ENCODE peak calls at places on chromosomes 5 and 9, in nine cellular contexts. One of them, this sample, is unnamed.

GRCh38 chr5:24621809-24622208 is 23.0 kb downstream of the CDH10 start:
- DNase-seq in choroid plexus epithelial cell: peak
- DNase-seq in stomach: no peak
- DNase-seq in AG04449: no peak
- DNase-seq in heart right ventricle: peak
- DNase-seq in right atrium auricular region: peak
- DNase-seq in IMR-90: no peak
- DNase-seq in cardiac muscle cell: peak
- DNase-seq in ovary: no peak
- DNase-seq in this sample: peak

GRCh38 chr5:61330341-61330878 is 1.6 kb upstream of the ZSWIM6 start:
- DNase-seq in choroid plexus epithelial cell: peak
- DNase-seq in stomach: no peak
- DNase-seq in AG04449: no peak
- DNase-seq in heart right ventricle: peak
- DNase-seq in right atrium auricular region: no peak
- DNase-seq in IMR-90: peak
- DNase-seq in cardiac muscle cell: peak
- DNase-seq in ovary: peak
- DNase-seq in this sample: peak

GRCh38 chr5:95390812-95391492 is at the start of gene FAM81B:
- DNase-seq in choroid plexus epithelial cell: no peak
- DNase-seq in stomach: no peak
- DNase-seq in AG04449: no peak
- DNase-seq in heart right ventricle: peak
- DNase-seq in right atrium auricular region: no peak
- DNase-seq in IMR-90: peak
- DNase-seq in cardiac muscle cell: no peak
- DNase-seq in ovary: no peak
- DNase-seq in this sample: no peak

GRCh38 chr5:468401-468800 is 25.4 kb downstream of the EXOC3 start:
- DNase-seq in choroid plexus epithelial cell: no peak
- DNase-seq in stomach: no peak
- DNase-seq in AG04449: no peak
- DNase-seq in heart right ventricle: no peak
- DNase-seq in right atrium auricular region: no peak
- DNase-seq in IMR-90: no peak
- DNase-seq in cardiac muscle cell: no peak
- DNase-seq in ovary: peak
- DNase-seq in this sample: no peak

GRCh38 chr5:1330847-1331831 is 13.8 kb downstream of the CLPTM1L start:
- DNase-seq in choroid plexus epithelial cell: no peak
- DNase-seq in stomach: no peak
- DNase-seq in AG04449: no peak
- DNase-seq in heart right ventricle: no peak
- DNase-seq in right atrium auricular region: no peak
- DNase-seq in IMR-90: no peak
- DNase-seq in cardiac muscle cell: no peak
- DNase-seq in ovary: no peak
- DNase-seq in this sample: no peak

GRCh38 chr9:105760053-105760452 is 65.7 kb downstream of the TMEM38B start:
- DNase-seq in choroid plexus epithelial cell: peak
- DNase-seq in stomach: no peak
- DNase-seq in AG04449: no peak
- DNase-seq in heart right ventricle: no peak
- DNase-seq in right atrium auricular region: no peak
- DNase-seq in IMR-90: peak
- DNase-seq in cardiac muscle cell: peak
- DNase-seq in ovary: no peak
- DNase-seq in this sample: no peak

GRCh38 chr9:83280790-83281189 is 217.8 kb upstream of the RASEF start:
- DNase-seq in choroid plexus epithelial cell: no peak
- DNase-seq in stomach: no peak
- DNase-seq in AG04449: no peak
- DNase-seq in heart right ventricle: no peak
- DNase-seq in right atrium auricular region: no peak
- DNase-seq in IMR-90: no peak
- DNase-seq in cardiac muscle cell: no peak
- DNase-seq in ovary: no peak
- DNase-seq in this sample: no peak

GRCh38 chr9:112179816-112180215 is 4.7 kb upstream of the SUSD1 start:
- DNase-seq in choroid plexus epithelial cell: no peak
- DNase-seq in stomach: no peak
- DNase-seq in AG04449: no peak
- DNase-seq in heart right ventricle: no peak
- DNase-seq in right atrium auricular region: no peak
- DNase-seq in IMR-90: no peak
- DNase-seq in cardiac muscle cell: no peak
- DNase-seq in ovary: no peak
- DNase-seq in this sample: no peak

DNA sequence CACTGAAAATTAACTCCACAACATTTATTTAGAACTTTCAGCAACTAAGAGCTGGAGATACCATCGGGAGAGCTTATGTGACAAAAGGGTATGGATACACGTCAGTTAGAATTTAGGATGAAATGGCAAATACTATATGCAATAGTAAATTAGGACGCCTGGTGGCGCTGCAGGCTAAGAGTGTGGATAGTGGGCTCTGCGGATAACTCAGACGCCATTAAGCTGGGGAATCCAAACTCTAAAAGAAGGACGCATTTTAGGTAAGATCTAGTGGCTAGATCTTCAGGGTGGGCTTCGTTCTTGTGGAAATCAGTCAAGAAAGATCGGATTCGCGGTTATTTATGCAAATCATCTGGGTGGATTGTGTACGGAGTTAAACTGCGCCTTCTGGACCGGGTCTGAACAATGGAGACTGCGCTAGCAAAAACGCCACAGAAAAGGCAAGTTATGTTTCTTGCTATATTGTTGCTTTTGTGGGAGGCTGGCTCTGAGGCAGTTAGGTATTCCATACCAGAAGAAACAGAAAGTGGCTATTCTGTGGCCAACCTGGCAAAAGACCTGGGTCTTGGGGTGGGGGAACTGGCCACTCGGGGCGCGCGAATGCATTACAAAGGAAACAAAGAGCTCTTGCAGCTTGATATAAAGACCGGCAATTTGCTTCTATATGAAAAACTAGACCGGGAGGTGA is at the start of gene PCDHB5:
- DNase-seq in choroid plexus epithelial cell: peak
- DNase-seq in stomach: no peak
- DNase-seq in AG04449: no peak
- DNase-seq in heart right ventricle: peak
- DNase-seq in right atrium auricular region: no peak
- DNase-seq in IMR-90: no peak
- DNase-seq in cardiac muscle cell: peak
- DNase-seq in ovary: no peak
- DNase-seq in this sample: peak
- H3K4me3 ChIP-seq in choroid plexus epithelial cell: peak
- H3K4me3 ChIP-seq in stomach: peak
- H3K4me3 ChIP-seq in AG04449: peak
- H3K4me3 ChIP-seq in heart right ventricle: peak
- H3K4me3 ChIP-seq in right atrium auricular region: peak
- H3K4me3 ChIP-seq in IMR-90: peak
- H3K4me3 ChIP-seq in cardiac muscle cell: peak
- H3K4me3 ChIP-seq in ovary: peak
- H3K4me3 ChIP-seq in this sample: peak

GRCh38 chr5:2755811-2756210 is 4.3 kb upstream of the IRX2 start:
- DNase-seq in choroid plexus epithelial cell: no peak
- DNase-seq in stomach: no peak
- DNase-seq in AG04449: no peak
- DNase-seq in heart right ventricle: no peak
- DNase-seq in right atrium auricular region: peak
- DNase-seq in IMR-90: no peak
- DNase-seq in cardiac muscle cell: no peak
- DNase-seq in ovary: no peak
- DNase-seq in this sample: no peak

GRCh38 chr5:2757563-2758311 is 6.3 kb upstream of the IRX2 start:
- DNase-seq in choroid plexus epithelial cell: no peak
- DNase-seq in stomach: no peak
- DNase-seq in AG04449: peak
- DNase-seq in heart right ventricle: no peak
- DNase-seq in right atrium auricular region: peak
- DNase-seq in IMR-90: peak
- DNase-seq in cardiac muscle cell: peak
- DNase-seq in ovary: no peak
- DNase-seq in this sample: no peak

GRCh38 chr5:2756764-2757163 is 5.3 kb upstream of the IRX2 start:
- DNase-seq in choroid plexus epithelial cell: no peak
- DNase-seq in stomach: no peak
- DNase-seq in AG04449: no peak
- DNase-seq in heart right ventricle: no peak
- DNase-seq in right atrium auricular region: peak
- DNase-seq in IMR-90: no peak
- DNase-seq in cardiac muscle cell: no peak
- DNase-seq in ovary: no peak
- DNase-seq in this sample: no peak

GRCh38 chr5:2755371-2755715 is 3.9 kb upstream of the IRX2 start:
- DNase-seq in choroid plexus epithelial cell: no peak
- DNase-seq in stomach: no peak
- DNase-seq in AG04449: no peak
- DNase-seq in heart right ventricle: no peak
- DNase-seq in right atrium auricular region: peak
- DNase-seq in IMR-90: no peak
- DNase-seq in cardiac muscle cell: no peak
- DNase-seq in ovary: no peak
- DNase-seq in this sample: peak

GRCh38 chr5:2756211-2756746 is 4.8 kb upstream of the IRX2 start:
- DNase-seq in choroid plexus epithelial cell: no peak
- DNase-seq in stomach: peak
- DNase-seq in AG04449: no peak
- DNase-seq in heart right ventricle: no peak
- DNase-seq in right atrium auricular region: peak
- DNase-seq in IMR-90: peak
- DNase-seq in cardiac muscle cell: peak
- DNase-seq in ovary: no peak
- DNase-seq in this sample: peak
- H3K4me3 ChIP-seq in choroid plexus epithelial cell: peak
- H3K4me3 ChIP-seq in stomach: peak
- H3K4me3 ChIP-seq in AG04449: peak
- H3K4me3 ChIP-seq in heart right ventricle: peak
- H3K4me3 ChIP-seq in right atrium auricular region: peak
- H3K4me3 ChIP-seq in IMR-90: no peak
- H3K4me3 ChIP-seq in cardiac muscle cell: peak
- H3K4me3 ChIP-seq in ovary: peak
- H3K4me3 ChIP-seq in this sample: peak

GRCh38 chr5:73199671-73200070 is 26.7 kb downstream of the TMEM174 start:
- DNase-seq in choroid plexus epithelial cell: no peak
- DNase-seq in stomach: no peak
- DNase-seq in AG04449: no peak
- DNase-seq in heart right ventricle: no peak
- DNase-seq in right atrium auricular region: no peak
- DNase-seq in IMR-90: no peak
- DNase-seq in cardiac muscle cell: no peak
- DNase-seq in ovary: no peak
- DNase-seq in this sample: no peak

GRCh38 chr5:73198833-73199592 is 26.0 kb downstream of the TMEM174 start:
- DNase-seq in choroid plexus epithelial cell: peak
- DNase-seq in stomach: no peak
- DNase-seq in AG04449: no peak
- DNase-seq in heart right ventricle: no peak
- DNase-seq in right atrium auricular region: no peak
- DNase-seq in IMR-90: no peak
- DNase-seq in cardiac muscle cell: no peak
- DNase-seq in ovary: no peak
- DNase-seq in this sample: no peak

GRCh38 chr5:73204302-73204701 is 31.3 kb downstream of the TMEM174 start:
- DNase-seq in choroid plexus epithelial cell: no peak
- DNase-seq in stomach: no peak
- DNase-seq in AG04449: no peak
- DNase-seq in heart right ventricle: no peak
- DNase-seq in right atrium auricular region: no peak
- DNase-seq in IMR-90: no peak
- DNase-seq in cardiac muscle cell: no peak
- DNase-seq in ovary: no peak
- DNase-seq in this sample: no peak

GRCh38 chr5:73204733-73205132 is 31.7 kb downstream of the TMEM174 start:
- DNase-seq in choroid plexus epithelial cell: no peak
- DNase-seq in stomach: no peak
- DNase-seq in AG04449: no peak
- DNase-seq in heart right ventricle: no peak
- DNase-seq in right atrium auricular region: no peak
- DNase-seq in IMR-90: no peak
- DNase-seq in cardiac muscle cell: no peak
- DNase-seq in ovary: no peak
- DNase-seq in this sample: no peak

DNA sequence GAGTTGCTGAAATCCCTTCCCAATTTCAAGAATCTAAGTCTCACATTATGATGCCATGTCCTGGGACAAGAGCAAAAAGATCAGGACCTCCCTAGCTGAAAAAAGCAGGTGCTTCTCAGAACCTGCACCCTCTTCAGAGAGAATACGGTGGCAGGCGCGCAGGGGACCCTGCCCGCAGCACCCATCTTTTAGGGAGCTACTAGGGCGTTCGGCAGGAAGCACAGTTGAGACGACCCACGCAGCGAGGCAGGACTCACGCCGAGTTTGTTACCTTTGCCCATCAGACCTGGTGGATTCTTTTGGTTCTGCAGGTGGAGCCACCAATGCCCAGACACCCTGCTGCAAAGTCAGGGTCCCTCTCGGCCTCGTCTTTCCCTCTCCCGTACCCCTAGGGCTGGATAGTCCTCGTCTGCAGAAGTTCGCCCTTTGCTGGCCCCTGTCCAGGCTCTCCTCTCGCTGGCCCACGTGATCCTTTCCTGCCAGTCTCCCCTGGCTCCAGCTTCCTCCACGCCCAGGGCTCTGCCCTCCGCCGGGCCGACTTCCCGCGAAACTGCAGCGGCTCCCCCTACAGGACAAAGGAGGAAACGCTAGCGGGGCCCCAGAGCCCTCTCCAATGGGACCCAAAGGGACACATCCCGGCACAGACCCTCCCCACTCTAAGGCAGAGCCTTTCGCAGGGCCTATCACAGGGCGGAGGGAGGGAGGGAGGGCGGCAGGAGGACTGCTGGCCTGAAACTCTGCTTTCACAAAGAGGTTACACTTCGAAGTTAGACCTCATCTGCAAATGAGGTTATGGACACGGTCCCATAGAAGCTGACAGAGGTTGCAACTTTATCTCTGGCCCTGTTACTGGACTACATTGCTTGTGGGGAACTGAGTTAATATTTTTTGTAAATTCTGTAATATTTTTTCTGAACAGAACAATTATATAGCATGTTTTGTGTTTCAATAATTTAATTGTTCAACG is 28.8 kb downstream of the TMEM174 start:
- DNase-seq in choroid plexus epithelial cell: peak
- DNase-seq in stomach: peak
- DNase-seq in AG04449: no peak
- DNase-seq in heart right ventricle: peak
- DNase-seq in right atrium auricular region: peak
- DNase-seq in IMR-90: peak
- DNase-seq in cardiac muscle cell: peak
- DNase-seq in ovary: peak
- DNase-seq in this sample: peak
- H3K4me3 ChIP-seq in choroid plexus epithelial cell: peak
- H3K4me3 ChIP-seq in stomach: peak
- H3K4me3 ChIP-seq in AG04449: peak
- H3K4me3 ChIP-seq in heart right ventricle: no peak
- H3K4me3 ChIP-seq in right atrium auricular region: no peak
- H3K4me3 ChIP-seq in IMR-90: no peak
- H3K4me3 ChIP-seq in cardiac muscle cell: no peak
- H3K4me3 ChIP-seq in ovary: no peak
- H3K4me3 ChIP-seq in this sample: no peak

DNA sequence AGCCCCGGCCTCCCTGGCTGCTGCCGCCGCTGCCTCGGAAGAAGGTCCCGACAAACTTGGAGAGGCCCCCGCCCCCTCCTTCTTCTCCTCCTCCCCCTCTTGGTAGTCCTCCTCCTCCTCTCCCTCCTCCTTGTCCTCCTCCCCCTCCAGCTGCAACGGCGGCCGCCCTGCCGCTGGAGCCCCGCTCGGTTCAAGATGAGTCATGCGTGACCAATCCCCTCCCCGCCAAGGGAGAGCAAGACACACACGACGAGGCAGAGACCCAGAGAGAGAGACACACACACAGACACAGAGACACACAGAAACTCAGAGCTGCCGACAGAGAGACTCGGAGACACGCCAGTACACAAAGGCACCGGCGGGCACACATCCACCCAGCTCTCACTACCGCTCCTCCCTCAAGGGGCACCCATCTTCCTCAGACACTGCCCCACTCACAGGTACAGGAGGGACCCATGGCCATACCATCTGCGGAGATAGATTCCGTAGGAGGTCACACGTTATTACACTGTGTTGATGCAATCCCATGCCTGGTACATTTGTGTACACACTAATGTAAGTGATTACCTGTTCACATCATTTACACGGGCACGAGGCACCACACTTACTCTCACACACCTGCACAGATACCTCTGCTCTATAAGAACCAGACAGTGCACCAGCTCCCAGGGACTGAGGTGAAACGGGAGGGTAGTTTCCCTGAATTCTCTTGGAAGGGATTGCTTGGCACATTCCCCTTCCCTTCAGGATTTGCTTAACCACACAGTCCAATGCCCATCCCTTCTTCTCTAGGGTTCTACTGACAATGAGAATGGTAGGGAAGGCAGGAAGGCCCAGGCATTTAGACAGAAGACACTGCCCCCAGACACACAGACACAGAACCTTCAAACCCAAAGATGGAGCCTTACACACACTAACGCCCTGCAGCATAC is at the start of gene LHX6:
- DNase-seq in choroid plexus epithelial cell: no peak
- DNase-seq in stomach: no peak
- DNase-seq in AG04449: no peak
- DNase-seq in heart right ventricle: no peak
- DNase-seq in right atrium auricular region: peak
- DNase-seq in IMR-90: peak
- DNase-seq in cardiac muscle cell: peak
- DNase-seq in ovary: no peak
- DNase-seq in this sample: peak
- H3K4me3 ChIP-seq in choroid plexus epithelial cell: no peak
- H3K4me3 ChIP-seq in stomach: peak
- H3K4me3 ChIP-seq in AG04449: peak
- H3K4me3 ChIP-seq in heart right ventricle: peak
- H3K4me3 ChIP-seq in right atrium auricular region: peak
- H3K4me3 ChIP-seq in IMR-90: no peak
- H3K4me3 ChIP-seq in cardiac muscle cell: peak
- H3K4me3 ChIP-seq in ovary: peak
- H3K4me3 ChIP-seq in this sample: no peak